ENCODE peak calls at places on chromosomes 6 and 20, in nine cellular contexts. One of them, this sample, is unnamed.
A peak's percentile ranks its signal among the peaks of the same experiment; 100 is the strongest.

GRCh38 chr20:37886851-37887297 is 16.1 kb upstream of the VSTM2L start:
- DNase-seq in ELR: no peak
- DNase-seq in pons: no peak
- DNase-seq in stimulated activated CD8-positive, alpha-beta memory T cell treated with anti-CD3 and anti-CD28 coated beads, Interleukin-12 subunit alpha, Interleukin-12 subunit beta, amount 100 ng/mL, for 1 hour: no peak
- DNase-seq in MCF 10A: peak; percentile 23
- DNase-seq in substantia nigra: no peak
- DNase-seq in NCI-H1092: no peak
- DNase-seq in posterior vena cava: no peak
- DNase-seq in epithelial cell of esophagus: no peak
- DNase-seq in this sample: no peak

GRCh38 chr6:37347177-37348145 is 6.3 kb upstream of the RNF8 start:
- DNase-seq in ELR: no peak
- DNase-seq in pons: no peak
- DNase-seq in stimulated activated CD8-positive, alpha-beta memory T cell treated with anti-CD3 and anti-CD28 coated beads, Interleukin-12 subunit alpha, Interleukin-12 subunit beta, amount 100 ng/mL, for 1 hour: no peak
- DNase-seq in MCF 10A: no peak
- DNase-seq in substantia nigra: no peak
- DNase-seq in NCI-H1092: no peak
- DNase-seq in posterior vena cava: no peak
- DNase-seq in epithelial cell of esophagus: peak; percentile 30
- DNase-seq in this sample: no peak

GRCh38 chr6:131950767-131951575 is at the start of gene CCN2:
- DNase-seq in ELR: peak; percentile 98
- DNase-seq in pons: peak; percentile 42
- DNase-seq in stimulated activated CD8-positive, alpha-beta memory T cell treated with anti-CD3 and anti-CD28 coated beads, Interleukin-12 subunit alpha, Interleukin-12 subunit beta, amount 100 ng/mL, for 1 hour: no peak
- DNase-seq in MCF 10A: peak; percentile 86
- DNase-seq in substantia nigra: peak; percentile 73
- DNase-seq in NCI-H1092: no peak
- DNase-seq in posterior vena cava: peak; percentile 95
- DNase-seq in epithelial cell of esophagus: peak; percentile 88
- DNase-seq in this sample: peak; percentile 41

GRCh38 chr6:149046822-149047246 is 270.7 kb upstream of the TAB2 start:
- DNase-seq in ELR: peak; percentile 23
- DNase-seq in pons: no peak
- DNase-seq in stimulated activated CD8-positive, alpha-beta memory T cell treated with anti-CD3 and anti-CD28 coated beads, Interleukin-12 subunit alpha, Interleukin-12 subunit beta, amount 100 ng/mL, for 1 hour: no peak
- DNase-seq in MCF 10A: no peak
- DNase-seq in substantia nigra: no peak
- DNase-seq in NCI-H1092: no peak
- DNase-seq in posterior vena cava: no peak
- DNase-seq in epithelial cell of esophagus: no peak
- DNase-seq in this sample: no peak

GRCh38 chr6:105900120-105900937 is 185.8 kb upstream of the PRDM1 start:
- DNase-seq in ELR: peak; percentile 58
- DNase-seq in pons: peak; percentile 39
- DNase-seq in stimulated activated CD8-positive, alpha-beta memory T cell treated with anti-CD3 and anti-CD28 coated beads, Interleukin-12 subunit alpha, Interleukin-12 subunit beta, amount 100 ng/mL, for 1 hour: no peak
- DNase-seq in MCF 10A: no peak
- DNase-seq in substantia nigra: no peak
- DNase-seq in NCI-H1092: no peak
- DNase-seq in posterior vena cava: no peak
- DNase-seq in epithelial cell of esophagus: peak; percentile 42
- DNase-seq in this sample: no peak

GRCh38 chr6:32148722-32149576 is 2.8 kb downstream of the PRRT1 start:
- DNase-seq in ELR: no peak
- DNase-seq in pons: no peak
- DNase-seq in stimulated activated CD8-positive, alpha-beta memory T cell treated with anti-CD3 and anti-CD28 coated beads, Interleukin-12 subunit alpha, Interleukin-12 subunit beta, amount 100 ng/mL, for 1 hour: peak; percentile 47
- DNase-seq in MCF 10A: no peak
- DNase-seq in substantia nigra: no peak
- DNase-seq in NCI-H1092: no peak
- DNase-seq in posterior vena cava: peak; percentile 90
- DNase-seq in epithelial cell of esophagus: peak; percentile 89
- DNase-seq in this sample: peak; percentile 23

GRCh38 chr6:40701352-40702007 is 114.3 kb upstream of the LRFN2 start:
- DNase-seq in ELR: no peak
- DNase-seq in pons: no peak
- DNase-seq in stimulated activated CD8-positive, alpha-beta memory T cell treated with anti-CD3 and anti-CD28 coated beads, Interleukin-12 subunit alpha, Interleukin-12 subunit beta, amount 100 ng/mL, for 1 hour: no peak
- DNase-seq in MCF 10A: no peak
- DNase-seq in substantia nigra: no peak
- DNase-seq in NCI-H1092: no peak
- DNase-seq in posterior vena cava: no peak
- DNase-seq in epithelial cell of esophagus: no peak
- DNase-seq in this sample: no peak

GRCh38 chr6:128251445-128251844 is 269.0 kb downstream of the PTPRK start:
- DNase-seq in ELR: no peak
- DNase-seq in pons: no peak
- DNase-seq in stimulated activated CD8-positive, alpha-beta memory T cell treated with anti-CD3 and anti-CD28 coated beads, Interleukin-12 subunit alpha, Interleukin-12 subunit beta, amount 100 ng/mL, for 1 hour: no peak
- DNase-seq in MCF 10A: no peak
- DNase-seq in substantia nigra: no peak
- DNase-seq in NCI-H1092: no peak
- DNase-seq in posterior vena cava: no peak
- DNase-seq in epithelial cell of esophagus: no peak
- DNase-seq in this sample: no peak

GRCh38 chr6:140105857-140106256 is 731.4 kb upstream of the CITED2 start:
- DNase-seq in ELR: peak; percentile 59
- DNase-seq in pons: no peak
- DNase-seq in stimulated activated CD8-positive, alpha-beta memory T cell treated with anti-CD3 and anti-CD28 coated beads, Interleukin-12 subunit alpha, Interleukin-12 subunit beta, amount 100 ng/mL, for 1 hour: no peak
- DNase-seq in MCF 10A: peak; percentile 29
- DNase-seq in substantia nigra: no peak
- DNase-seq in NCI-H1092: no peak
- DNase-seq in posterior vena cava: no peak
- DNase-seq in epithelial cell of esophagus: peak; percentile 20
- DNase-seq in this sample: no peak

This sample was measured in globus pallidus.